ENCODE peak calls at places on chromosomes 16 and 17, in seven cellular contexts. Y, W, E, K, N, P and U are unnamed samples. For H3K27me3, the result is how much of the 10 kb centered on the place peaks cover.

GRCh38 chr16:2784536-2785100 is 2.7 kb downstream of the PRSS33 start:
- DNase-seq in W (no peak), N (no peak), Y (no peak), P (no peak), K (no peak), E (no peak), U (no peak)

GRCh38 chr16:79287424-79287917 is 313.1 kb downstream of the MAF start:
- DNase-seq in Y (no peak), E (no peak), K (no peak), N (no peak), P (no peak), W (no peak), U (no peak)

GRCh38 chr16:72901012-72901411 is 146.9 kb downstream of the ZFHX3 start:
- DNase-seq in P (no peak), K (peak), N (no peak), W (no peak), E (no peak), Y (no peak), U (no peak)

GRCh38 chr17:58263773-58264172 is 17.0 kb downstream of the MPO start:
- DNase-seq in Y (no peak), W (no peak), E (no peak), K (no peak), P (no peak), N (peak), U (no peak)

GRCh38 chr17:74408830-74409229 is 23.1 kb upstream of the GPRC5C start:
- DNase-seq in W (no peak), K (no peak), E (no peak), N (peak), P (no peak), Y (no peak), U (peak)

GRCh38 chr17:41326173-41327145 is 10.9 kb upstream of the KRTAP17-1 start:
- DNase-seq in P (no peak), K (no peak), W (no peak), Y (no peak), N (no peak), E (no peak), U (no peak)

GRCh38 chr17:82297280-82297803 is 20.1 kb downstream of the CD7 start:
- DNase-seq in N (peak), P (peak), K (no peak), W (peak), E (peak), Y (peak), U (peak)

GRCh38 chr17:15910791-15911190 is 34.1 kb upstream of the ADORA2B start:
- DNase-seq in K (no peak), Y (peak), W (no peak), E (no peak), N (no peak), P (no peak), U (no peak)

GRCh38 chr16:57892041-57892440 is 78.9 kb downstream of the CNGB1 start:
- DNase-seq in P (no peak), W (peak), E (no peak), N (no peak), Y (peak), K (no peak), U (no peak)

GRCh38 chr17:50593321-50593720 is 32.8 kb downstream of the CACNA1G start:
- DNase-seq in W (no peak), P (no peak), N (peak), K (peak), Y (no peak), E (no peak), U (peak)

GRCh38 chr17:4513113-4514032 is 14.7 kb downstream of the SPNS2 start:
- DNase-seq in P (no peak), E (no peak), Y (no peak), W (no peak), K (no peak), N (no peak), U (peak)

GRCh38 chr16:65070831-65071230 is 51.0 kb downstream of the CDH11 start:
- DNase-seq in E (no peak), Y (peak), K (peak), W (peak), N (peak), P (no peak), U (peak)

GRCh38 chr17:29930399-29931010 is 477 bp upstream of the SSH2 start:
- DNase-seq in K (peak), N (no peak), W (no peak), P (no peak), E (no peak), Y (no peak), U (peak)

GRCh38 chr16:5060073-5060641 is 5.6 kb downstream of the C16orf89 start:
- DNase-seq in W (no peak), K (no peak), N (no peak), P (no peak), Y (no peak), E (no peak), U (no peak)

GRCh38 chr17:75843577-75844529 is at the start of gene UNC13D:
- DNase-seq in P (peak), N (peak), Y (no peak), E (peak), W (no peak), K (no peak), U (peak)

GRCh38 chr17:69712801-69713311 is 298.4 kb downstream of the MAP2K6 start:
- DNase-seq in E (no peak), P (no peak), N (no peak), Y (no peak), K (no peak), W (no peak), U (no peak)

GRCh38 chr17:49739662-49740271 is 24.2 kb downstream of the FAM117A start:
- DNase-seq in E (peak), K (peak), N (peak), P (peak), W (no peak), Y (no peak), U (peak)

GRCh38 chr17:73300392-73300791 is 11.4 kb downstream of the CDC42EP4 start:
- DNase-seq in N (no peak), K (no peak), E (no peak), Y (no peak), W (no peak), P (no peak), U (no peak)

GRCh38 chr16:75477680-75478473 is 13.4 kb upstream of the TMEM170A start:
- DNase-seq in K (no peak), E (no peak), P (no peak), Y (no peak), W (no peak), N (no peak), U (no peak)

GRCh38 chr16:3401719-3402397 is 843 bp downstream of the ZNF174 start:
- DNase-seq in N (no peak), W (no peak), E (no peak), Y (peak), K (peak), P (no peak), U (no peak)

GRCh38 chr16:87608400-87608985 is 6.2 kb downstream of the JPH3 start:
- DNase-seq in P (no peak), W (peak), N (no peak), E (no peak), K (peak), Y (peak), U (peak)

GRCh38 chr16:10613771-10614485 is 33.5 kb upstream of the EMP2 start:
- DNase-seq in W (no peak), P (no peak), E (no peak), K (no peak), Y (no peak), N (no peak), U (no peak)

GRCh38 chr16:85908889-85909584 is 10.1 kb downstream of the IRF8 start:
- DNase-seq in W (no peak), K (no peak), N (no peak), E (no peak), P (no peak), Y (no peak), U (no peak)

GRCh38 chr16:85912271-85912974 is 13.5 kb downstream of the IRF8 start:
- DNase-seq in E (no peak), W (peak), K (no peak), N (peak), P (no peak), Y (peak), U (peak)

GRCh38 chr16:85910073-85910853 is 11.3 kb downstream of the IRF8 start:
- DNase-seq in N (no peak), W (no peak), Y (no peak), K (no peak), E (no peak), P (no peak), U (no peak)

GRCh38 chr16:85911531-85911930 is 12.6 kb downstream of the IRF8 start:
- DNase-seq in Y (no peak), P (no peak), N (no peak), E (no peak), W (no peak), K (no peak), U (no peak)

GRCh38 chr16:85910854-85911247 is 11.9 kb downstream of the IRF8 start:
- DNase-seq in W (no peak), N (no peak), P (no peak), K (no peak), Y (no peak), E (no peak), U (no peak)
- H3K27me3 ChIP-seq in W (under half), N (under half), P (under half), K (under half), Y (under half), E (under half), U (under half)

GRCh38 chr17:6676802-6677157 is 25.2 kb downstream of the C17orf100 start:
- DNase-seq in P (no peak), E (no peak), K (no peak), Y (no peak), N (no peak), W (no peak), U (no peak)
- H3K27ac ChIP-seq in P (no peak), E (no peak), K (no peak), Y (no peak), N (no peak), W (no peak), U (no peak)

DNA sequence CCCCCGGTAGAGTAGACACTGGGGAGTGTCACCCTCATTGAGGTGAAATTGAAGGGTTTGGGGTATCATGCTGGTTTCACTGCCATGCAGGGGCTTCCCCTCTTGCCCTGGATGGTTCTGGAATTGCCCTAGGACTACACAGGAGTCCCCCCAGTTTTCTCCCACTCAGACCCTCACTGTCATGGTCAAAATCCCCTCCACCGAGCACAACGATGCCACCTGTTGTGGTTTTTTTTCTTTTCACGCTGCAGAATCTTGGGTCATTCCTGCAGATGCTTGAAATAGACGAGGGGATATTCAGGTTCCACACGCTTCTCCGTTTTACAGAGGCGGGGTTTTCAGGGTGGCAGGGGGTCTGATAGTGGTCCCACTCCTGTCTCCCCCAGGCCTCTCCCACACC is 255.6 kb downstream of the ENGASE start:
- DNase-seq in E (no peak), K (no peak), P (no peak), N (no peak), W (no peak), Y (no peak), U (no peak)
- H3K27me3 ChIP-seq in E (under half), K (under half), P (under half), N (under half), W (under half), Y (under half), U (under half)

DNA sequence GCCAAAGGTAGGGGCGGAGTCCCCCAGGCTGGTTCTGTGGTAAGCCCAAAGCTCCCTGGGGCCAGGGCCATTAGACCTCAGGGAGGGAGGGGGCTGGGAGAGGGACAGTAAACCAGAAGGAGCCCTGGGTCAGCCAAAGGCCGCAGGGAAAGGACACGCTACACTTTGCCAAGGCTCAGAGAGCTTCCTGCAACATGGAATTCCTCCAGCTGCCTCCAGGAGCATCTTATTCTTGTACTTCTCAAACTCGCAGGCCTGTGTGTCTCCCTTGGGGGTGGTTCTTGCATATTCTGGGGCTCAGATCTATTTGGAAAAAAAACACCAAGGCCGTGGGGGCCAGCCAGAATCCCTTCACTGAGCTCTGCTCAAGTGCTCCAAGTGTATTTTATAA is 25.1 kb downstream of the AKAP1 start:
- DNase-seq in E (no peak), W (no peak), P (no peak), Y (no peak), N (no peak), K (no peak), U (no peak)
- H3K27ac ChIP-seq in E (no peak), W (no peak), P (no peak), Y (no peak), N (peak), K (no peak), U (no peak)

DNA sequence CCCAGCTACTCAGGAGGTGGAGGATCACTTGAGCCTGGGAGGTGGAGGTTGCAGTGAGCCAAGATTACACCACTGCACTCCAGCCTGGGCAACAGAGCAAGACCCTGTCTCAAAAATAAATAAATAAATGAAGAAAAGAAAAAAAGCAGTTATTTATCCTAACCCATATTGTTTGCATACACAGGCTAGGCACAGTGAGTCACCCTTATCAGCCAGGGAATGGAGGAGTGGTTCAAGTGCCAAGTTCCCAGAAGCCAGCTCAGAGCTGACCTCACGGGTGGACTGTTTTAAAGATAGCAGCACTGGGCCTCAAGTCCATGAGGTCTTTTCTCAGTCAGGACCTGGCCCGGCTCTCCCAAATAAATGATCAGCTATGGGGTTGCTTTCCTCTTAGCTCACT is 22.7 kb upstream of the MGAT5B start:
- DNase-seq in Y (peak), N (no peak), W (peak), K (no peak), P (no peak), E (no peak), U (no peak)
- H3K27me3 ChIP-seq in Y (under half), N (under half), W (under half), K (under half), P (under half), E (under half), U (under half)